ENCODE peak calls at places on chromosomes 6 and 20, in eight cellular contexts. One of them, this sample, is unnamed.

GRCh38 chr20:62804021-62804631 is 509 bp upstream of the OGFR start:
- DNase-seq in body of pancreas: no peak
- DNase-seq in adrenal gland: no peak
- DNase-seq in uterus: no peak
- DNase-seq in stomach: no peak
- DNase-seq in tibial nerve: no peak
- DNase-seq in heart left ventricle: no peak
- DNase-seq in IMR-90: no peak
- DNase-seq in this sample: no peak

GRCh38 chr6:138145402-138145801 is 16.3 kb upstream of the ARFGEF3 start:
- DNase-seq in tibial nerve: no peak
- DNase-seq in stomach: no peak
- DNase-seq in heart left ventricle: no peak
- DNase-seq in body of pancreas: no peak
- DNase-seq in adrenal gland: no peak
- DNase-seq in IMR-90: no peak
- DNase-seq in uterus: no peak
- DNase-seq in this sample: no peak

GRCh38 chr20:32510601-32511357 is 74.4 kb downstream of the NOL4L start:
- DNase-seq in uterus: no peak
- DNase-seq in heart left ventricle: no peak
- DNase-seq in stomach: peak; percentile 58
- DNase-seq in adrenal gland: no peak
- DNase-seq in IMR-90: no peak
- DNase-seq in tibial nerve: no peak
- DNase-seq in body of pancreas: peak; percentile 35
- DNase-seq in this sample: no peak

GRCh38 chr20:44489223-44489622 is 13.5 kb downstream of the TTPAL start:
- DNase-seq in tibial nerve: no peak
- DNase-seq in uterus: no peak
- DNase-seq in stomach: no peak
- DNase-seq in body of pancreas: no peak
- DNase-seq in IMR-90: no peak
- DNase-seq in adrenal gland: no peak
- DNase-seq in heart left ventricle: no peak
- DNase-seq in this sample: peak; percentile 72

GRCh38 chr20:56274156-56274555 is 25.6 kb downstream of the MC3R start:
- DNase-seq in stomach: no peak
- DNase-seq in IMR-90: no peak
- DNase-seq in uterus: no peak
- DNase-seq in tibial nerve: no peak
- DNase-seq in heart left ventricle: no peak
- DNase-seq in body of pancreas: no peak
- DNase-seq in adrenal gland: no peak
- DNase-seq in this sample: no peak

GRCh38 chr6:112153926-112154621 is 66.7 kb downstream of the FAM229B start:
- DNase-seq in stomach: no peak
- DNase-seq in adrenal gland: no peak
- DNase-seq in IMR-90: peak; percentile 85
- DNase-seq in tibial nerve: no peak
- DNase-seq in heart left ventricle: no peak
- DNase-seq in uterus: no peak
- DNase-seq in body of pancreas: no peak
- DNase-seq in this sample: no peak

GRCh38 chr20:2795451-2795850 is 5.0 kb downstream of the CPXM1 start:
- DNase-seq in tibial nerve: no peak
- DNase-seq in heart left ventricle: no peak
- DNase-seq in body of pancreas: no peak
- DNase-seq in stomach: no peak
- DNase-seq in IMR-90: no peak
- DNase-seq in adrenal gland: no peak
- DNase-seq in uterus: no peak
- DNase-seq in this sample: peak; percentile 77

GRCh38 chr6:88072462-88072861 is 24.8 kb downstream of the SPACA1 start:
- DNase-seq in uterus: no peak
- DNase-seq in adrenal gland: no peak
- DNase-seq in stomach: no peak
- DNase-seq in IMR-90: no peak
- DNase-seq in body of pancreas: no peak
- DNase-seq in heart left ventricle: no peak
- DNase-seq in tibial nerve: no peak
- DNase-seq in this sample: no peak

GRCh38 chr6:148590881-148591280 is 155.9 kb upstream of the UST start:
- DNase-seq in body of pancreas: no peak
- DNase-seq in IMR-90: no peak
- DNase-seq in tibial nerve: no peak
- DNase-seq in stomach: no peak
- DNase-seq in uterus: no peak
- DNase-seq in heart left ventricle: no peak
- DNase-seq in adrenal gland: no peak
- DNase-seq in this sample: no peak

GRCh38 chr6:85660181-85660611 is 17.5 kb upstream of the SYNCRIP start:
- DNase-seq in adrenal gland: no peak
- DNase-seq in tibial nerve: no peak
- DNase-seq in uterus: no peak
- DNase-seq in heart left ventricle: no peak
- DNase-seq in IMR-90: peak; percentile 98
- DNase-seq in body of pancreas: no peak
- DNase-seq in stomach: no peak
- DNase-seq in this sample: no peak

GRCh38 chr6:124197148-124197547 is 393.5 kb downstream of the NKAIN2 start:
- DNase-seq in adrenal gland: no peak
- DNase-seq in stomach: no peak
- DNase-seq in uterus: no peak
- DNase-seq in heart left ventricle: no peak
- DNase-seq in tibial nerve: no peak
- DNase-seq in IMR-90: no peak
- DNase-seq in body of pancreas: no peak
- DNase-seq in this sample: no peak

GRCh38 chr6:16712931-16713484 is 48.3 kb downstream of the ATXN1 start:
- DNase-seq in uterus: peak; percentile 56
- DNase-seq in heart left ventricle: no peak
- DNase-seq in IMR-90: peak; percentile 95
- DNase-seq in stomach: no peak
- DNase-seq in tibial nerve: no peak
- DNase-seq in adrenal gland: peak; percentile 56
- DNase-seq in body of pancreas: no peak
- DNase-seq in this sample: peak; percentile 87

GRCh38 chr6:84026721-84027164 is 6.8 kb upstream of the MRAP2 start:
- DNase-seq in adrenal gland: no peak
- DNase-seq in IMR-90: no peak
- DNase-seq in heart left ventricle: no peak
- DNase-seq in tibial nerve: no peak
- DNase-seq in body of pancreas: no peak
- DNase-seq in uterus: no peak
- DNase-seq in stomach: no peak
- DNase-seq in this sample: no peak

GRCh38 chr6:53348436-53349208 is at the start of gene ELOVL5:
- DNase-seq in heart left ventricle: peak; percentile 98
- DNase-seq in stomach: peak; percentile 89
- DNase-seq in tibial nerve: peak; percentile 99
- DNase-seq in adrenal gland: peak; percentile 100
- DNase-seq in IMR-90: peak; percentile 98
- DNase-seq in body of pancreas: peak; percentile 88
- DNase-seq in uterus: peak; percentile 98
- DNase-seq in this sample: peak; percentile 96
- TF ChIP-seq POLR2A in heart left ventricle: peak; percentile 34
- TF ChIP-seq POLR2A in stomach: no peak
- TF ChIP-seq POLR2A in tibial nerve: peak; percentile 72
- TF ChIP-seq POLR2A in adrenal gland: peak; percentile 84
- TF ChIP-seq POLR2A in IMR-90: peak; percentile 84
- TF ChIP-seq POLR2A in body of pancreas: peak; percentile 72
- TF ChIP-seq POLR2A in uterus: peak; percentile 96
- TF ChIP-seq POLR2A in this sample: no peak

GRCh38 chr20:64033981-64034493 is 1.9 kb upstream of the C20orf204 start:
- DNase-seq in adrenal gland: no peak
- DNase-seq in tibial nerve: no peak
- DNase-seq in body of pancreas: no peak
- DNase-seq in heart left ventricle: no peak
- DNase-seq in IMR-90: no peak
- DNase-seq in stomach: no peak
- DNase-seq in uterus: no peak
- DNase-seq in this sample: no peak

GRCh38 chr20:64037199-64037497 is 1.2 kb downstream of the C20orf204 start:
- DNase-seq in stomach: no peak
- DNase-seq in heart left ventricle: no peak
- DNase-seq in IMR-90: no peak
- DNase-seq in adrenal gland: no peak
- DNase-seq in body of pancreas: no peak
- DNase-seq in uterus: no peak
- DNase-seq in tibial nerve: no peak
- DNase-seq in this sample: no peak

GRCh38 chr20:64036346-64037198 is 590 bp downstream of the C20orf204 start:
- DNase-seq in body of pancreas: no peak
- DNase-seq in adrenal gland: no peak
- DNase-seq in heart left ventricle: no peak
- DNase-seq in tibial nerve: no peak
- DNase-seq in stomach: no peak
- DNase-seq in uterus: no peak
- DNase-seq in IMR-90: peak; percentile 53
- DNase-seq in this sample: no peak

GRCh38 chr20:64035933-64036345 is at the start of gene C20orf204:
- DNase-seq in heart left ventricle: no peak
- DNase-seq in body of pancreas: no peak
- DNase-seq in stomach: no peak
- DNase-seq in tibial nerve: no peak
- DNase-seq in adrenal gland: no peak
- DNase-seq in uterus: no peak
- DNase-seq in IMR-90: no peak
- DNase-seq in this sample: no peak

GRCh38 chr20:64035066-64035932 is 683 bp upstream of the C20orf204 start:
- DNase-seq in IMR-90: no peak
- DNase-seq in stomach: no peak
- DNase-seq in heart left ventricle: no peak
- DNase-seq in tibial nerve: no peak
- DNase-seq in body of pancreas: no peak
- DNase-seq in adrenal gland: no peak
- DNase-seq in uterus: no peak
- DNase-seq in this sample: no peak
- TF ChIP-seq POLR2A in IMR-90: no peak
- TF ChIP-seq POLR2A in stomach: no peak
- TF ChIP-seq POLR2A in heart left ventricle: no peak
- TF ChIP-seq POLR2A in tibial nerve: no peak
- TF ChIP-seq POLR2A in body of pancreas: no peak
- TF ChIP-seq POLR2A in adrenal gland: no peak
- TF ChIP-seq POLR2A in uterus: no peak
- TF ChIP-seq POLR2A in this sample: no peak

GRCh38 chr6:22295145-22295544 is 1.7 kb downstream of the PRL start:
- DNase-seq in body of pancreas: no peak
- DNase-seq in uterus: no peak
- DNase-seq in adrenal gland: no peak
- DNase-seq in stomach: no peak
- DNase-seq in IMR-90: no peak
- DNase-seq in tibial nerve: no peak
- DNase-seq in heart left ventricle: no peak
- DNase-seq in this sample: no peak
- TF ChIP-seq POLR2A in body of pancreas: no peak
- TF ChIP-seq POLR2A in uterus: no peak
- TF ChIP-seq POLR2A in adrenal gland: no peak
- TF ChIP-seq POLR2A in stomach: no peak
- TF ChIP-seq POLR2A in IMR-90: no peak
- TF ChIP-seq POLR2A in tibial nerve: no peak
- TF ChIP-seq POLR2A in heart left ventricle: no peak
- TF ChIP-seq POLR2A in this sample: no peak

DNA sequence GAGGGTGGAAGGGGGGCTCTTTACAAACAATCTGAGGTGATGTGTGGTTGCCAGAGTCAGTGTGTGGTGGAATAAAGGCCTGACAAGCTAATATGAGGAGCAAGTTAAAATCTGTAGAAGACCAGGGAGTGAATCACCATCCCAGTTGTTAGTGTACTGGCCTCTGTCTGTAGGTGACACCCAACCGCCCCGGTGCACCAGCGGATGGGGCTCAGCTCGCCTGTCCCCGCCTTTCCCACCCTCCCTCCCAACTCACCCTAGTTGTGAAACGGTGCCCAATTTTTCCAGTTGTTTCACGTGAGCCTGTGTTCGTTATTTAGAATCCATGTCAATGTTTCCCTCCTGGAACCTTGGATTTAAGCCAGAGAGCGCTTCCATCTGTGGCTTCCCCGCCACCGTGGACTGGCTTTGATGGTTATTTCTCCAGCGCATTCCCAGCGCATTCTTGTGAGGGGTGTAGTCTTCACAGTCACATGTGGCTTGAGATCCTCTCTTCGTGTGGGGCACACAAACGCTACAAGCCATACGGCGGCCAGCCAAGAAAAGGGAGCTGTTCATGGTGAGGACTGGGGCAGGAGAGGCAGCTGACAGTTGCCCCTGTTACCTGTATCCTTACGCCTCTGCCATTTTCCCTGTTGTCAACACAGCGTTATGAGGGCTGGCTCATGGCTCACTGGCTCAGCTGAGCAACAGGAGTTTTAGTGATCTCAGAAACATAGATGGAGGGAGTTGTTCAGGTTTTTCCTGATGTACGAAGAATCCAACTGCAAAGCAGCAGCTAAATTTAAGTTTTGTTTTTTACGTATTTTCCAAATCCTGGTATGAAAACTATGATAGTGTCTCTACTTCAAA is 137.6 kb downstream of the ZDHHC14 start:
- DNase-seq in body of pancreas: no peak
- DNase-seq in heart left ventricle: no peak
- DNase-seq in stomach: no peak
- DNase-seq in adrenal gland: no peak
- DNase-seq in IMR-90: peak; percentile 10
- DNase-seq in uterus: no peak
- DNase-seq in tibial nerve: no peak
- DNase-seq in this sample: peak; percentile 55
- TF ChIP-seq POLR2A in body of pancreas: no peak
- TF ChIP-seq POLR2A in heart left ventricle: no peak
- TF ChIP-seq POLR2A in stomach: no peak
- TF ChIP-seq POLR2A in adrenal gland: no peak
- TF ChIP-seq POLR2A in IMR-90: no peak
- TF ChIP-seq POLR2A in uterus: no peak
- TF ChIP-seq POLR2A in tibial nerve: no peak
- TF ChIP-seq POLR2A in this sample: no peak

DNA sequence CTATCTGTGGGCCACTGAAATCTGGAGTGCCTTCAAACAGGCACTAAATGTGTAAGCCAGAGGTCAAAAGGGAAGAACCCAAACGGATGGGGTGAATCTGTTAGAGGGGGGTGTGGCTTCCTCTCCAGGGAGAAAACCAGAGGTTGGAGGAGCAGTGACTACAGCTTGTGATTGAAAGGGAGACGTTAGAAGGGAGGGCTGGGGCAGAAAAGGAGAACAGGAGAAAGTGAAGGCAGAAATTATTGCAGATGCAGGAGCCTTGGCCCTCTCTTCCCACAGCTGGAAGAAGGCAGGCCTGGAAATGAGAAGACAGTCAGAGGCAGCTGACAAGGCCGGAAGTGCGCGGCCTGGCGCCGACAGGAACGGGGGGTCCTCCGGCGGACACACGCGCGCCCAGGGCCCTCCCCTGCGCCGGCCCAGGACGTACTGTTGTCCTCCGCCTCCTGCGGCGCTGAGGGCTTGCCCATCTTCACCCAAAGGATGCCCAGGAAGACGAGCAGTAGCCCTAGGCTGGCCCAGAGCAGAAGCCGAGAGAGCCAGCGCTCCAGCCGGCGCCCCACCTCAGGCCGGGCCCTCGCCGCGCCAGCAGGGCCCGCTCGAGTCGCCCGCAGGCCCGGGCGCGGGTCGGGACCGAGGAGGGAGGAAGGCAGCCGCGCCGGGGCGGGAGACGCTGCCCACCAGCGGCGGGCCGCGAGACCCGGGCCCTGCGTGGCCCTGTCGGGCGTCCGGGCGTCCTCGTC is 806 bp downstream of the LEMD2 start:
- DNase-seq in uterus: peak; percentile 76
- DNase-seq in tibial nerve: peak; percentile 35
- DNase-seq in stomach: peak; percentile 65
- DNase-seq in heart left ventricle: peak; percentile 89
- DNase-seq in IMR-90: peak; percentile 79
- DNase-seq in adrenal gland: peak; percentile 82
- DNase-seq in body of pancreas: peak; percentile 65
- DNase-seq in this sample: peak; percentile 96
- TF ChIP-seq POLR2A in uterus: no peak
- TF ChIP-seq POLR2A in tibial nerve: peak; percentile 41
- TF ChIP-seq POLR2A in stomach: no peak
- TF ChIP-seq POLR2A in heart left ventricle: peak; percentile 17
- TF ChIP-seq POLR2A in IMR-90: peak; percentile 51
- TF ChIP-seq POLR2A in adrenal gland: peak; percentile 59
- TF ChIP-seq POLR2A in body of pancreas: peak; percentile 44
- TF ChIP-seq POLR2A in this sample: no peak

This sample was measured in lower leg skin.